ENCODE peak calls at places on chromosomes 4 and X, in seven cellular contexts. S is nephron progenitor cell, J is fibroblast of lung, K is cardiac fibroblast, Q is endothelial cell, O is spleen, B is GM23338. U is an unnamed sample.

GRCh38 chr4:140308366-140309123 is 64.9 kb upstream of the SCOC start:
- DNase-seq in S (no peak), J (peak), K (peak), Q (no peak), O (no peak), B (no peak), U (no peak)

GRCh38 chr4:128394778-128395177 is 107.2 kb upstream of the PGRMC2 start:
- DNase-seq in S (no peak), J (peak), K (peak), Q (no peak), O (no peak), B (no peak), U (no peak)

GRCh38 chr4:186723207-186724047 is at the start of gene FAT1:
- DNase-seq in S (peak), J (peak), K (peak), Q (peak), O (no peak), B (peak), U (peak)

GRCh38 chr4:182593864-182594263 is 323.3 kb downstream of the DCTD start:
- DNase-seq in S (no peak), J (peak), K (peak), Q (no peak), O (no peak), B (no peak), U (no peak)

GRCh38 chr4:24188459-24188858 is 298.6 kb upstream of the PPARGC1A start:
- DNase-seq in S (no peak), J (no peak), K (no peak), Q (no peak), O (no peak), B (no peak), U (no peak)

GRCh38 chr4:140556372-140557085 is 12.2 kb downstream of the UCP1 start:
- DNase-seq in S (no peak), J (no peak), K (no peak), Q (no peak), O (no peak), B (peak), U (no peak)

GRCh38 chr4:62252728-62253127 is 1052.6 kb downstream of the ADGRL3 start:
- DNase-seq in S (no peak), J (no peak), K (no peak), Q (no peak), O (no peak), B (no peak), U (no peak)

GRCh38 chr4:182307746-182308145 is 64.5 kb downstream of the TENM3 start:
- DNase-seq in S (no peak), J (peak), K (peak), Q (no peak), O (no peak), B (no peak), U (no peak)

GRCh38 chr4:156771171-156771837 is 200.3 kb downstream of the PDGFC start:
- DNase-seq in S (peak), J (peak), K (peak), Q (no peak), O (no peak), B (peak), U (no peak)

GRCh38 chr4:40702800-40703151 is 47.0 kb upstream of the NSUN7 start:
- DNase-seq in S (no peak), J (no peak), K (no peak), Q (no peak), O (no peak), B (no peak), U (no peak)

GRCh38 chr4:3656441-3657376 is 109.5 kb upstream of the ADRA2C start:
- DNase-seq in S (no peak), J (no peak), K (no peak), Q (no peak), O (no peak), B (no peak), U (no peak)

GRCh38 chr4:22708961-22709360 is 16.2 kb downstream of the GBA3 start:
- DNase-seq in S (no peak), J (no peak), K (no peak), Q (no peak), O (no peak), B (no peak), U (no peak)

GRCh38 chrX:153782324-153782723 is 1.5 kb downstream of the SRPK3 start:
- DNase-seq in S (no peak), J (no peak), K (no peak), Q (no peak), O (no peak), B (peak), U (no peak)

GRCh38 chr4:139229534-139230039 is 50.4 kb downstream of the MGARP start:
- DNase-seq in S (no peak), J (peak), K (peak), Q (no peak), O (no peak), B (peak), U (no peak)

DNA sequence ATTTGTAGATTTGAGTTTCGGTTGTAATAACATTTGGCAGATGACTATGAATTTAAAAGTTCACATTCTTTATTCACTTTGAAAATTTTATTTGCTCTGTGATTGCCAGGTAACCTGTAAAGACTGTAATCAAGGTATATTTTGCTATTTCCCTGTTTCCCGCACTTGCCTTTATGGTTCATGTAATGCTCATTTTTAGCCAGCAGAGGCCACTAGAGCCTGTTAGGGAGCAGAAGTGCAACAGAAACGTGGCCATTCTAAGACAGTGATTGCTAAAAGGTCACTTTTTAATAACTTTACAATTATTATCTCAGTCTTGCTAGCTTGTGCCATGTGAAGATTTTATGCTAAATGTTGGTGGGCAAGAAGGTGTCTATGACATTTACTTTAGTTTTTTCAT is 12.4 kb downstream of the YIPF6 start:
- DNase-seq in S (peak), J (peak), K (peak), Q (peak), O (no peak), B (peak), U (no peak)
- TF ChIP-seq CTCF in S (peak), J (peak), K (peak), Q (peak), O (peak), B (peak), U (peak)

DNA sequence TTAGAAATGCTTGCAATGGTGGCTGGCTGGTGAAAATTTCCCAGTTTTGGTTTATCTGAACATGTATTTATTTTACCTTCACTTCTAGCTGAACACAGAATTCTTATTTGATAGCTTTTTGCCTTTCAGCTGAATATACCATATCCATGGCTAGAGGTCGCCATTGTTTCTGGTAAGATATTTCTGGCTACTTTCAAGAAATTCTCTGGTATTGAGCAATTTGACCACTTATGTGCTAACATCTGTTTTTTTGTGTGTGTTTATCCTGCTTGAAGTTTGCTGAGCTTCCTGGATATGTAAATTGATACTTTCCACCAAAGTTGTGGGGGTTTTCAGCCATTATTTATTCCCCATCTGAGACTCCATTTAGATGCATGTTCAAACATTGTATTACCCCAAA is 75.4 kb downstream of the FBXW7 start:
- DNase-seq in S (no peak), J (peak), K (peak), Q (no peak), O (no peak), B (no peak), U (no peak)
- TF ChIP-seq CTCF in S (no peak), J (peak), K (peak), Q (no peak), O (no peak), B (peak), U (no peak)

GRCh38 chrX:11040405-11040804 is 70.7 kb upstream of the HCCS start:
- DNase-seq in S (no peak), J (no peak), K (peak), Q (no peak), O (no peak), B (no peak), U (no peak)
- TF ChIP-seq CTCF in S (no peak), J (no peak), K (no peak), Q (no peak), O (no peak), B (peak), U (no peak)

GRCh38 chrX:82232679-82233078 is 1030.8 kb downstream of the SH3BGRL start:
- DNase-seq in S (no peak), J (no peak), K (no peak), Q (no peak), O (no peak), B (no peak), U (no peak)

GRCh38 chrX:82224961-82225360 is 1023.1 kb downstream of the SH3BGRL start:
- DNase-seq in S (no peak), J (no peak), K (no peak), Q (no peak), O (no peak), B (no peak), U (no peak)

DNA sequence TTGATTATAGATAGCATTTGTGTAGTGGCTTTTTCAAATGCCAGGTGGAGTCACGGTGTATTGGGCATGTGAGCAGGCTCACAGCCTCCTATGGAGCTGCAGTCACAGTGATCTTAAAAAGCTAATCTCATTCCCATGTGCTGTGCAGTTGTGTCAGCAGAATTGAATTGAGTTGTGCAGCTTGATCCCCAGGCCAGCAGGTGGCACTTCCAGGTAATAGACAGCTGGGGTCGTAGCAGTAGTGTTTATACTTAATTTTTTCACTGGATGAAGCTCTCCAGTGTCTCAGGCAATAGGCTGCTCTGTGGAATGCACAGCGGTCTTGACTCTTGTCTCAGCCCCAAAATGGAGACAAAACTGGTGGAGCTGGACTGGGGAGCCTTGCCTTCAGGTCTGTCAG is 1028.1 kb downstream of the SH3BGRL start:
- DNase-seq in S (no peak), J (no peak), K (no peak), Q (no peak), O (no peak), B (no peak), U (no peak)
- TF ChIP-seq CTCF in S (no peak), J (no peak), K (no peak), Q (no peak), O (no peak), B (no peak), U (peak)

GRCh38 chr4:54566608-54567007 is 91.1 kb upstream of the KIT start:
- DNase-seq in S (no peak), J (no peak), K (no peak), Q (no peak), O (no peak), B (no peak), U (no peak)
- TF ChIP-seq CTCF in S (no peak), J (no peak), K (no peak), Q (no peak), O (no peak), B (no peak), U (no peak)

GRCh38 chr4:110505440-110505839 is 29.5 kb downstream of the ENPEP start:
- DNase-seq in S (no peak), J (no peak), K (no peak), Q (no peak), O (no peak), B (no peak), U (no peak)

GRCh38 chr4:110510282-110510681 is 34.3 kb downstream of the ENPEP start:
- DNase-seq in S (no peak), J (no peak), K (no peak), Q (no peak), O (no peak), B (no peak), U (no peak)

GRCh38 chr4:110512901-110513300 is 36.9 kb downstream of the ENPEP start:
- DNase-seq in S (no peak), J (no peak), K (no peak), Q (no peak), O (no peak), B (no peak), U (no peak)

GRCh38 chr4:110510955-110511544 is 35.1 kb downstream of the ENPEP start:
- DNase-seq in S (peak), J (peak), K (peak), Q (no peak), O (no peak), B (peak), U (no peak)

DNA sequence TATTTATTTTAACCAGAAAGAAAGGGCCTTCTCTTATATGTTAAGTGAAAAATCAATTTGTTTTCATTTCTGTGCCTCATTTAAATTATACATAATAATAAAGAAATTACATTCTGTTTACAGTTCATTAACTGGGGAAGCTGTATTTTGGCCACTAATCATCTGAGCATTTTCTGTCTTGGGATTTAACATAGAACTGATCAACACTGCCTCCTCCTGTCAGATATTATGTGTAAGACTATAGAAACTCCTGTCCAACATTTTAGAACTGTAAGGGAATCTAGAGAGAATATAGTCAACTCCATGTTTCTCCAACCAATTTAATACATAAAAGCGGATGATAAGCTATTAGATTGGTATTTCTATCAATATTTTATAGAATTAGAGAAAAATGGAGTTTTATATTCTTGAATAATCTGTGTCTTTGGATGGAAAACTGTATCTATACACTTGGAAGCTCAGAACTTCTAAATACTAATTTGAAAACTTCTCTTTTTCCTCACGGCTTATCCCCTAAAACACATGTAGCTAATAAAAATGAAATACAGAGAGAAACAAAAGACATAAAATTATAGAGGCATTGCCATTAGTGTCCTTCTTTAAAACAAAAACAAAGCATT is 33.0 kb downstream of the ENPEP start:
- DNase-seq in S (no peak), J (peak), K (peak), Q (no peak), O (no peak), B (peak), U (no peak)
- TF ChIP-seq CTCF in S (peak), J (peak), K (peak), Q (no peak), O (peak), B (peak), U (peak)

GRCh38 chr4:54668031-54668611 is 10.4 kb downstream of the KIT start:
- DNase-seq in S (no peak), J (no peak), K (no peak), Q (no peak), O (no peak), B (peak), U (no peak)
- TF ChIP-seq CTCF in S (no peak), J (no peak), K (no peak), Q (no peak), O (no peak), B (no peak), U (no peak)

U was measured in progenitor cell of endocrine pancreas.